ENCODE peak calls at places on chromosomes 11 and 22, in ten cellular contexts. H is lung, M is AG10803, X is brain microvascular endothelial cell, O is endodermal cell, W is IMR-90, K is RWPE1, B is foreskin keratinocyte, U is neural crest cell, V is lower lobe of right lung. J is an unnamed sample.

GRCh38 chr11:22688914-22689313 is 22.5 kb downstream of the GAS2 start:
- DNase-seq in U (no peak), V (no peak), X (no peak), W (no peak), K (no peak), M (no peak), O (no peak), B (no peak), H (no peak), J (no peak)

GRCh38 chr22:24951942-24952836 is at the start of gene KIAA1671:
- DNase-seq in K (peak), O (peak), M (peak), B (peak), H (peak), V (peak), X (peak), U (peak), W (peak), J (peak)

GRCh38 chr22:23240639-23241389 is 60.5 kb downstream of the BCR start:
- DNase-seq in K (no peak), U (no peak), B (peak), V (no peak), M (no peak), X (no peak), O (peak), H (no peak), W (no peak), J (no peak)

GRCh38 chr11:70343631-70344030 is 54.7 kb upstream of the CTTN start:
- DNase-seq in W (no peak), B (no peak), K (no peak), M (no peak), H (no peak), O (no peak), U (no peak), X (no peak), V (no peak), J (no peak)

GRCh38 chr22:45774016-45774670 is 102.5 kb downstream of the ATXN10 start:
- DNase-seq in U (no peak), B (no peak), K (no peak), V (no peak), W (no peak), M (no peak), X (no peak), O (no peak), H (no peak), J (no peak)

GRCh38 chr11:15819679-15820286 is 536.6 kb downstream of the SOX6 start:
- DNase-seq in V (peak), X (peak), H (peak), W (peak), U (peak), O (peak), M (peak), K (peak), B (peak), J (no peak)

GRCh38 chr22:46574993-46575914 is 37.8 kb upstream of the CELSR1 start:
- DNase-seq in X (no peak), B (no peak), H (no peak), K (no peak), U (no peak), M (no peak), O (peak), W (no peak), V (peak), J (no peak)

GRCh38 chr11:35243774-35244173 is 104.8 kb downstream of the CD44 start:
- DNase-seq in O (no peak), K (no peak), V (no peak), B (no peak), M (no peak), W (no peak), X (no peak), H (no peak), U (no peak), J (no peak)

GRCh38 chr11:11349870-11350325 is 3.2 kb downstream of the CSNK2A3 start:
- DNase-seq in B (no peak), W (peak), O (no peak), M (peak), K (peak), X (peak), H (no peak), U (no peak), V (no peak), J (no peak)

GRCh38 chr11:117019871-117020270 is 78.4 kb downstream of the SIK3 start:
- DNase-seq in H (no peak), B (no peak), W (no peak), U (no peak), K (no peak), M (no peak), V (no peak), X (no peak), O (no peak), J (no peak)

GRCh38 chr22:32841175-32841574 is 39.7 kb downstream of the TIMP3 start:
- DNase-seq in O (no peak), W (no peak), M (no peak), U (no peak), B (no peak), K (no peak), X (no peak), H (no peak), V (no peak), J (no peak)

GRCh38 chr11:68342459-68343158 is 30.2 kb downstream of the LRP5 start:
- DNase-seq in M (no peak), O (peak), H (peak), U (no peak), B (peak), V (peak), W (no peak), K (peak), X (no peak), J (no peak)

GRCh38 chr11:60872124-60872951 is 5.0 kb downstream of the ZP1 start:
- DNase-seq in U (no peak), K (no peak), M (peak), H (no peak), V (peak), X (peak), O (no peak), B (no peak), W (peak), J (no peak)

GRCh38 chr22:46578824-46579561 is 41.2 kb upstream of the GRAMD4 start:
- DNase-seq in B (no peak), M (peak), O (peak), U (no peak), W (peak), X (no peak), V (peak), K (no peak), H (no peak), J (no peak)

GRCh38 chr11:61290905-61291690 is 4.0 kb downstream of the VWCE start:
- DNase-seq in V (peak), H (no peak), O (peak), B (no peak), M (no peak), U (no peak), K (no peak), X (no peak), W (no peak), J (no peak)

GRCh38 chr11:2317354-2318050 is 15.7 kb downstream of the TSPAN32 start:
- DNase-seq in H (no peak), U (no peak), V (no peak), O (no peak), W (no peak), X (no peak), K (no peak), M (no peak), B (no peak), J (no peak)

DNA sequence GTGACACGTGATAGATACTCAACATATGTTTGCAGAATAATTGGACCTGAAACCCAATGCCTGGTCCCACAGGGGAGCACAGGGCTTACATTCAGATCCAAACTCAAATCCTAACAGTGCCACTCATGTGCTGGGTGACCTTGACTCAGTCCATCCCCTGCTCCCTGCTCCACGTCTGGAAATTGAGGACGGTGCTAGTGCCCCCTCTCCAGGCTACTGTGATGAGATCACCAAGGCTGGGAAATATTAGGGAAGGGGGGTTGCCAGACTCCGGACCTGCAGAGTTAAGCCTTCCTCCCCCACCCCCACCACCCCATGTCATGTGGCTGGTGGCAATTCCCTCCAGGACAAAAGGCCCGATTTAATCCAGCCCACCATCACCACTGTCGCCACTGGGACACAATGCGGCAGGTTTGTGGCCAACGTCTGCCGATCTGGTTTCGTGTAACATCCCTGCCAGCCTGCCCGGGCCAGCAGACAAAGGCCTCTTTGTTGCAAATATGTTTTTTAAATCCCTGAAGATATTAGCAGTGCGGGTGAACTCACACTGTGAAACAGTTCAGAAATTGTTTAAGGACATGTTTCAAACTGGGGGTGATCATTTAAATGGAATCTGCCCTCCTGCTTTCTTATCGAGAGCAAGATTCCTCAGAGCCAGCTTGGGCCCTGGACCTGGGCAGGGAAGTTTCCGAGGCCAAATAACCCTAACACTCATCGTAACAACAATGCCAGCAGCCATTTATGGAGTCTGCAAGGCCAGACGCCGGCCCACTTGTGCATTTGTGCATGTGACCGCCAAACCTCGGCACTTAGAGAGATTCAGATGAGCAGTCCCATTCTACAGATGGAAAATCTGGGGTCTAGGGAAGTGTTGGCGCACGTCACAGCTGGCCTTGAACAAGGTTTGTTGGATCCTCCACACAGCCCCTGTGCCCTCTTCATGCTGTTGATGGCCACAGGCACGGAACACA is 19.6 kb upstream of the MN1 start:
- DNase-seq in U (peak), W (no peak), H (no peak), X (no peak), K (no peak), V (no peak), B (no peak), O (no peak), M (no peak), J (no peak)
- TF ChIP-seq CTCF in U (no peak), W (no peak), H (no peak), X (no peak), K (no peak), V (no peak), B (no peak), O (no peak), M (no peak), J (no peak)

GRCh38 chr11:118670063-118670462 is 9.4 kb downstream of the TREH start:
- DNase-seq in V (no peak), U (no peak), H (no peak), X (no peak), K (no peak), W (no peak), M (no peak), B (peak), O (no peak), J (no peak)

GRCh38 chr11:118674094-118674460 is 5.4 kb downstream of the TREH start:
- DNase-seq in X (no peak), M (no peak), V (no peak), W (no peak), U (no peak), H (no peak), O (no peak), B (no peak), K (no peak), J (no peak)

GRCh38 chr11:118671254-118671653 is 8.2 kb downstream of the TREH start:
- DNase-seq in B (no peak), H (no peak), K (no peak), V (no peak), U (no peak), W (no peak), X (no peak), M (no peak), O (no peak), J (no peak)

GRCh38 chr11:118673361-118674093 is 5.9 kb downstream of the TREH start:
- DNase-seq in W (no peak), V (no peak), K (no peak), X (no peak), M (no peak), B (no peak), U (no peak), O (peak), H (no peak), J (no peak)

DNA sequence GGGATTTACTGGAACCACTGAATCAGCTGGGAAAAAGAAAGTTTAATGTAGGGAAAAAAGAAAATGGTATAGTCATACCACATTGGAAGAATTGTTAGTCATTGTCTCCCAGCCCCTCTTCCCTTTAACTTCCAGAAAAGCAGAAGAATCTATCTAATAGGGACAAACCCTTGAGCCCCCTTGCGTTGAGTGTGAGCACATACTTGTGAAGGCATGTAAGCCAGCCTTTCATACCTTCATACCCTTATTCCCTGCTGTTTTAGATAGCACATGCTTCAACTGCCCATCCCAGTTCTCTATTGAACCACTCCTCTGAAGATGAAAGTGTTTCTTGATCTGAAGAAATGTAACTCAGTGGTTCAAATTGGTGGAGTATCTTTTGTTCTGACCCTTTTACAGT is 6.6 kb downstream of the TREH start:
- DNase-seq in U (no peak), B (no peak), O (peak), V (no peak), W (no peak), X (no peak), M (no peak), K (no peak), H (no peak), J (no peak)
- TF ChIP-seq CTCF in U (peak), B (peak), O (peak), V (no peak), W (no peak), X (peak), M (peak), K (no peak), H (no peak), J (no peak)

GRCh38 chr11:112355726-112356125 is 95.1 kb upstream of the PLET1 start:
- DNase-seq in V (peak), U (peak), W (peak), H (peak), O (peak), X (no peak), M (peak), K (no peak), B (no peak), J (no peak)
- TF ChIP-seq CTCF in V (peak), U (peak), W (peak), H (no peak), O (peak), X (peak), M (peak), K (no peak), B (peak), J (peak)

DNA sequence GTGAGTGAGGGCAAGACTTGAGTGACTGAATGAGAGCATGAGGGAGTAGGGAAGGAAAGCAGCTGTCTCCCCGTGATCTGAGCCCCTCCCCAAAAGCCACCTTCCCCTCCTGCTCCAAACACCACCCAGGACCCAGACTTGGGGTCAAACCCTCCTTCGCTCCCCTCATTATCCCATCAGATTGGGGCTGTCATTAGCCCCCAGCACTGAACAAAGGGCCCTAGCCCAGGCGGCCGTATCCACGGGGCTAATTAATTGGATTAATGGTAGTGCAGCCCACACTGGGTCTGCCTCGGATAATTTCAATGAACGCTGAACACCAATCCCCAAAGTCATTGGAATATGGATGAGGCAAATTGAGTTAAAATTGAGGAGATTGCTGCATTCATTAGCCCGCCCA is 517.6 kb downstream of the MIAT start:
- DNase-seq in B (no peak), O (peak), M (no peak), H (no peak), X (no peak), W (no peak), K (no peak), V (no peak), U (no peak), J (no peak)
- TF ChIP-seq CTCF in B (no peak), O (no peak), M (no peak), H (no peak), X (no peak), W (no peak), K (no peak), V (no peak), U (no peak), J (no peak)

J was measured in D721Med.